ENCODE peak calls at places on chromosomes 16 and 17, in seven cellular contexts. I, L, T, C, G, O and Y are unnamed samples.

GRCh38 chr17:12388206-12388605 is 277.5 kb upstream of the MYOCD start:
- DNase-seq in I (no peak), T (no peak), C (no peak), O (no peak), L (no peak), G (no peak), Y (no peak)

GRCh38 chr16:67252806-67253497 is 4.2 kb downstream of the SLC9A5 start:
- DNase-seq in I (no peak), L (peak), T (peak), C (no peak), G (no peak), O (no peak), Y (no peak)

GRCh38 chr17:21201302-21201602 is 12.7 kb downstream of the TMEM11 start:
- DNase-seq in T (no peak), O (no peak), G (no peak), L (no peak), C (peak), I (no peak), Y (no peak)

GRCh38 chr17:13429201-13429600 is 172.5 kb downstream of the HS3ST3A1 start:
- DNase-seq in T (no peak), L (no peak), I (no peak), C (no peak), G (no peak), O (no peak), Y (no peak)

GRCh38 chr16:140175-140857 is 1.8 kb upstream of the NPRL3 start:
- DNase-seq in G (no peak), O (no peak), C (no peak), L (peak), I (peak), T (no peak), Y (no peak)

GRCh38 chr17:50470451-50470850 is 1.8 kb upstream of the CHAD start:
- DNase-seq in C (peak), L (no peak), T (no peak), O (no peak), I (no peak), G (no peak), Y (no peak)

GRCh38 chr16:80924372-80924978 is 82.2 kb downstream of the CMC2 start:
- DNase-seq in I (peak), C (peak), L (no peak), G (no peak), O (peak), T (no peak), Y (peak)

GRCh38 chr17:17681187-17681743 is at the start of gene RAI1:
- DNase-seq in G (no peak), T (no peak), L (peak), C (peak), I (peak), O (peak), Y (peak)

GRCh38 chr17:54754560-54754959 is 146.1 kb upstream of the TOM1L1 start:
- DNase-seq in L (peak), O (no peak), I (peak), T (no peak), C (no peak), G (no peak), Y (no peak)
- TF ChIP-seq CTCF in L (no peak), O (no peak), I (peak), T (no peak), C (no peak), G (peak), Y (no peak)

DNA sequence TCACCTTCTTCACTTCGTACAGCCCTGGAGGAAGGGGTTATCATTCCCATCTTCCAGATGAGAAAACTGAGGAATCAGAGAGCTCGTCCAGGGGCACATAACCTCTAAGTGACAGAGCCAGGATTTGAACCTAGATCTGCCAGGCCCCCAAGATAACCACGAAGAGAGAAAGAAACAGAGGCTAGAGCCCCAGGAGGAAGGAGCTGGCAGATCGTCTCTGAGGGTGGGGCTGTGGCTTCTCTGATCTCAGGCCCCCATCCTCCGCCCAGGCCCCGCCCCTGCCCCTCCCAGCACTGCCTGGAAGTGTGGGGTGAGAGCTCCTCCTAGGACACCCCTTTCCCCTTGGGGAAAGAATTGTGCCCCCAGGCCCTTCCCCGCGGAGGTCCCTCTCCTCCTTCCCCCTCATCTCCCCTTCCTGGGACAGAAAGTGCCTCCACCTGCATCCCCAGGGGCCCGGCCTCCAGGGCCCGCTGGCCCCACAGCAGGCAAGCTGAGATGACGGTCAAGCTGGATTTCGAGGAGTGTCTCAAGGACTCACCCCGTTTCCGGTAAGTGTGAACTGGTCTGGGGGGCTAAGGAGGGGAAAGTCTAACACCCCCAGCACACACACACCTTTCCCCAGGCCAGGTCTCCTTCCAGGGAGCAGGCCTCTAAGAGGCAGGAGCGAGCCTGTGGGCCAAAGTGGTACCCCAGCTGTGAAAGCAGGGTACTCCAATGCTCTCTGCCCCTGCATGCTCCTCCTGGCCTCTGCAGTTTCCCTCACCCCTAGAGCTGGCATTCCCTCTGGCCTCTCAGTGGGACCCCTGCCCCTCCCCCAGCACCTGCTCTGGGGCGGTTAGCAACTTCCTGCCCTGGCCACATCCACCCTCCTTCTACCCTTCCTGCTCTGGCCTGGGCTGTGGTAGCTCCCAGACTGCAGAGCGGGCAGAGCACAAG is at the start of gene ACAP1:
- DNase-seq in G (no peak), I (peak), T (no peak), O (no peak), C (no peak), L (peak), Y (peak)
- TF ChIP-seq POLR2AphosphoS5 in G (no peak), I (peak), T (no peak), O (no peak), C (no peak), L (peak), Y (no peak)

DNA sequence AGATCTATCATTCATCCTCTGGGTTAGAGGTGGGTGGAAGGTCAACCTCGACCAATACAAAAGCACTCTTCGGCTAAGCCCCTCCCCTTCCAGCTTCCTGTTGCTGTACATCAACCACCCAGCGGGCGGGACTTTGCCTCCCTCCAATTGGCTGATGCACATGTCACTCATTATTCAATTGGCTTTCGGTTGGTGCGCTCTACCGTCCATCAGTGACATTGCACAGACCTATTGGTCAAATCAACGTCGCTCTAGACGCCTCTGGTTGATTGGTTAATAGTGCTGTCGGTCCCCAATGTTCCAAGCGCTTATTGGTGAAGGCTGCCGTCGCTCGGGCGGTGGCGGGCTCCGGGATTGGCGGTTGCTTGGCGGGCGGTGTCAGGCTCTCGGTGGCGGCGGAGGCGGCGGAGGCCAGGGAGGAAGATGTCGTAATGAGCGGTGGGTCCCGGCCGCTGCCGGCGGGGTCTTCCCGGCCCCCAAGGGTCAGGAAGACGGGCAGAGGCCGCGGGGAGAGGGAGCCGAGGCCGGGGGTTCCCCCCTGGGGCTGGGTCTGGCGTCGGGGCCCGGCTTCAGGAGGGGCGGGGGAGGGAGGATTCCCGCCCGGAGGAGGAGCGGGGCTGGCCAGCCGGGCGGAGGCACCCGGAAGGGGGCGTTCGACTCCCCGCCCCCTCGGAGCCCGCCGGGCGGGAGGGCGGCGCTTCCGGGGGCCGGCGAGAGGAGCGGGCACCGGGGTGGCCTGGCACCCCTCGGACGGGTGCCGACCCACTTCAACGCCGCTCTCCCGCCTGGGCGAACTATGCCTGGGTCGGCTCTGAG is at the start of gene SP2:
- DNase-seq in O (peak), T (peak), G (peak), I (peak), L (peak), C (peak), Y (peak)
- TF ChIP-seq CTCF in O (no peak), T (peak), G (no peak), I (no peak), L (no peak), C (peak), Y (no peak)

GRCh38 chr16:2458887-2459646 is 842 bp upstream of the TEDC2 start:
- DNase-seq in G (no peak), C (no peak), L (peak), I (peak), O (no peak), T (no peak), Y (no peak)
- TF ChIP-seq POLR2AphosphoS5 in G (no peak), C (no peak), L (no peak), I (no peak), O (peak), T (no peak), Y (no peak)

GRCh38 chr17:1160591-1161041 is 19.2 kb downstream of the ABR start:
- DNase-seq in C (no peak), T (no peak), G (no peak), I (no peak), O (no peak), L (no peak), Y (no peak)
- TF ChIP-seq CTCF in C (no peak), T (no peak), G (no peak), I (no peak), O (no peak), L (no peak), Y (no peak)

GRCh38 chr17:7577327-7578199 is 1.9 kb upstream of the CD68 start:
- DNase-seq in I (no peak), L (no peak), G (no peak), O (no peak), C (no peak), T (no peak), Y (no peak)
- TF ChIP-seq POLR2AphosphoS5 in I (peak), L (peak), G (no peak), O (no peak), C (no peak), T (no peak), Y (no peak)

GRCh38 chr16:54928421-54929089 is 2.1 kb upstream of the IRX5 start:
- DNase-seq in L (peak), T (peak), O (peak), I (peak), G (no peak), C (peak), Y (peak)

GRCh38 chr16:54928016-54928356 is 2.7 kb upstream of the IRX5 start:
- DNase-seq in C (no peak), G (no peak), I (peak), O (peak), L (no peak), T (no peak), Y (no peak)

GRCh38 chr16:54931041-54931756 is 534 bp downstream of the IRX5 start:
- DNase-seq in L (no peak), G (no peak), O (peak), I (peak), T (peak), C (no peak), Y (no peak)

GRCh38 chr16:54930034-54930938 is at the start of gene IRX5:
- DNase-seq in G (peak), I (peak), T (peak), O (peak), L (peak), C (peak), Y (peak)

DNA sequence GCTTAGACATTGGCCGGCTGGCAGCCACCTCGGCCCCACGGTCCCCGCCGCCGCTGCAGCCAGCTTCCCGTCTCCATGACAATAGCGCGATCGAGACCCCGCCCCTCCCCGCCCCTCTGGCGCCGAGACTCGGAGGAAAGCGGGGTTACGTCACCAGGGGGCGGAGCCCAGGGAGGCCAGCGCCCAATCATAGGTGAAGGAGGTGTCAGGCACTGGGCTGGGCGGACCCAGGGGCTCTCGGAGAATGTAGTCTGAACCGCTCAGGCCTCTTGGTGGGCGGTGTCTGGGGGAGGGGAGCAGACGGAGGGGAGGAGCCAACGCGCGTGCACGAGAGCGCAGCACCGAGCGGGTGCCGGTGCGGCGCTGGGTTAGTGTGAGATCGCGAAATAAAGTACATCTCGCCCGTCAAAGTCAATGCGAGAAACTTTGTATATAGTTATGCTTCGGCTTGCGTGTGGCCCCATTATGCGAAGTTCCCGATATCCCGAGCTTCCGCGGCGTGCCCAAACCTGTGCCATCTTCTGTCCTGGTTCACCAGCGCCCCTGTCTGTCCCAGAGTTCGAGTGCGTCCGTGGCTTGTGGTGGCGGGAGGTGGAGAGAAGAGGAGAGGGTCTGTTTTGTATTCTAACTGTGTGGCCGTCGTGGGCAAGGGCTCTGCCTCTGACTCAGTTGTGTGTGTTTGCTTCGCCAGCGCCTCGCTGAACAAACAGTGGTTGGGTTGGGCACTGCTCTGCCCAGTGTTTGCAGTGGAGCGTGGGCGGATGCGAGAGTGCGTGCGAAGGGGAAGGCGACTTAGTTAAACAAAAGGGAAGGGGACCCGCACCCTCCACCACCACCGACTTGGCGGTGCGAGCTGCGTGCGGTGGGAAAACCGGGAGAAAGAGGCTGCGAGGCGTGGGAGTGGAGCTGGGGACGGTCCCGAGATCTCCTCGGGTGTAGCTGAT is 1.3 kb upstream of the IRX5 start:
- DNase-seq in L (peak), T (peak), C (peak), I (peak), O (peak), G (peak), Y (peak)
- TF ChIP-seq CTCF in L (no peak), T (peak), C (peak), I (no peak), O (no peak), G (peak), Y (peak)

DNA sequence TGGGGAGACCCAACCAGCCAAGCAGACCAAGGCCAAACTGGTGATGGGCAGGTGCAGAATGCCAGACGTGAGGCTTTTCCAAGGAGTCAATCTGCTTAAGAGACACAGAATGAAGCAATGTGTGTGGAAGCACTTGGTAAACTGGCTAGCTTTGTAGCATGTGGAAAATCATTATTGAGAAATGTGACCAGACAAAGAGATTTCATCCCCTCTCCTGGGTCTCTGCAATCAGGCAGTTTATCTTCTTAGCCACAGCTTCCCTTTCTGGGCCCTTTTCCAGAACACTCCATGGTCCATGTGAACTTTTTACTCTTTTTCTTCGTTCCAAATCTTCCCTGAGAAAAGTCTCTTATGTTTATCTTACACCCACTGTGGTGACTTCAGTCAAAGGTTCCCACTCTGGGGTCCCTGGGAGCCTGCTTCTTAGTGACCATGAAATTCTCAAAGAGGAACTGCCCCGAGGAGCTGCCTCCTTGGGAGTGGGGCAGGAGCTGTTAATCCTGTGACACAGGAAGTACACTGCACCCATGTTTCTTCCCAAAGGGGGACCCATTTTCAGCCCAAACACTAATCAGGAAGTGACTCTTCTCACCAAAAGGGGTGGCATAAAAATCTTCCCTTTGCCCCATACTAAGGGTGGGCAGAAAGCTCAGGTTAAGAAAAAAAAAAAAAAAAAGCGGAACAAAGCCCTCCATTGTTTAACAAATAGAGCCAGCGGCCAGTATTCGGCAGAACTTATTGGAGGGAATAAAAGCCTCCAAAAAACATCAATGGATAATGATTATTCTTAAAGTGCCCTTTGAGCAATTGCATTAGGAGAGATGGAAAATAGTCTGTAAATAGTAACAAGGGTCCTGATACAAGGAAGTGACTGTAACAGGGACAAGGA is 346.3 kb upstream of the ASIC2 start:
- DNase-seq in C (no peak), O (no peak), I (peak), T (no peak), G (no peak), L (no peak), Y (no peak)
- TF ChIP-seq POLR2AphosphoS5 in C (no peak), O (no peak), I (no peak), T (no peak), G (no peak), L (no peak), Y (no peak)

DNA sequence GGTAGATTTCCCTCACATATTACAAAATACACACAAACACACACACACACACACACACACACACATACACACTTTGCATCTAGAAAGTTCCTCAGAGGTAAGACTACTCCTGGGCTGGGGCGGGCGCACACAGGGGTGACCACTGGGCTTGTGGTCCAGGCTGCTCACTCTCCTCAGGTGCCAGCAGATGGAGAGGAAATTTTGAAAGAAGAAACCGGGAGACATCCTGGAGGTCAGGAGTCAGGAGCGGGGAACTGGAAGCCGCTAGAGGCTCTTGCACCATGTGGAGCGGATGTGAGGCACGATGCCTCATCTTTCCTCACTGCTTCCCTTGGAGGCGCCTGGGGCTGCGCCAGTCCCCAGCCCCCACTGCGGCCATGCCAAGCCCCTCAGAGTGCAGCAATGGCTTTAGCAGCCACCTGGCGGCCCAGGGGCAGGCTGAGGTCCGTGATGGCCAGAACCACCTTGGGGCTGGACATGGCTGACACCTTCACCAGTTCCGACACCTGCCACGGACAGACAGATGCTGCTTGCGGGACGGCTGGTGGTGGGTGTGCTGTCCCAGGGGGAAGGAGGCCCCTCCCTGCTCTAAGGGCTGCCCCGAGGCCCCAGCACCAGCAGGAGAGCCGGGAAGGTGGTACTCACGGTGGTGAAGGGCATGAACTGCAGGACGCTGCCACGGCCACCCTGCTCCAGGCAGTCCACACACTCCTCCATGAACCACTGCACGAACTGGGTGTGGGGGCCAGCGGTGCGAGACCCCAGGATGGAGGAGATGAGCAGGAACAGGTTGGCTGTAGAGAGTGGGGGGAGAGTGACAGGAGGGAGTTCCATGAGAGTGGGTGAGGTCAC is 4.1 kb downstream of the CSF3 start:
- DNase-seq in L (no peak), T (no peak), O (peak), I (peak), C (no peak), G (no peak), Y (no peak)
- TF ChIP-seq CTCF in L (no peak), T (no peak), O (peak), I (no peak), C (no peak), G (no peak), Y (no peak)

GRCh38 chr17:42574463-42574862 is 3.1 kb downstream of the PSMC3IP start:
- DNase-seq in T (no peak), G (no peak), C (no peak), L (no peak), I (no peak), O (no peak), Y (no peak)
- TF ChIP-seq POLR2AphosphoS5 in T (no peak), G (no peak), C (no peak), L (no peak), I (no peak), O (no peak), Y (no peak)